ENCODE peak calls at places on chromosomes 7 and 10, in eight cellular contexts. W is activated T-cell treated with anti-CD3 and anti-CD28 coated beads, Interleukin-2, amount 50 U/mL, for 1 hour; E is activated naive CD8-positive, alpha-beta T cell treated with anti-CD3 and anti-CD28 coated beads, Interleukin-2, amount 50 U/mL, for 24 hours; N is T-helper 1 cell; G is iris pigment epithelial cell; Q is hypothalamus; A is spleen; D is NCI-H1092 treated with DMSO at 0.1 percent for 48 hours. M is an unnamed sample.

GRCh38 chr10:6543431-6544005 is 36.6 kb downstream of the PRKCQ start:
- DNase-seq in Q (no peak), A (no peak), W (peak), D (no peak), G (no peak), N (no peak), E (peak), M (no peak)

GRCh38 chr7:30924624-30925023 is 13.0 kb downstream of the AQP1 start:
- DNase-seq in A (peak), N (peak), W (no peak), D (no peak), G (no peak), E (no peak), Q (no peak), M (no peak)

GRCh38 chr7:45182856-45183710 is 25.5 kb downstream of the RAMP3 start:
- DNase-seq in N (no peak), W (no peak), E (no peak), A (peak), D (no peak), Q (no peak), G (no peak), M (peak)

GRCh38 chr10:115762029-115762428 is 511.0 kb downstream of the GFRA1 start:
- DNase-seq in W (no peak), Q (no peak), G (peak), A (no peak), N (no peak), E (no peak), D (no peak), M (no peak)

GRCh38 chr10:34299105-34299611 is 515.9 kb downstream of the PARD3 start:
- DNase-seq in W (no peak), N (no peak), G (peak), A (no peak), E (no peak), D (no peak), Q (peak), M (no peak)

GRCh38 chr10:97475936-97476594 is 22.2 kb downstream of the MMS19 start:
- DNase-seq in D (no peak), E (no peak), W (no peak), N (no peak), G (peak), Q (no peak), A (no peak), M (no peak)

GRCh38 chr10:114184276-114184675 is 5.1 kb downstream of the TDRD1 start:
- DNase-seq in N (no peak), Q (no peak), E (no peak), W (no peak), G (no peak), D (no peak), A (no peak), M (no peak)

GRCh38 chr7:122887198-122887597 is 938 bp upstream of the CADPS2 start:
- DNase-seq in G (peak), N (no peak), E (no peak), Q (peak), W (no peak), D (peak), A (peak), M (peak)

GRCh38 chr7:117621075-117621474 is 141.2 kb downstream of the CFTR start:
- DNase-seq in D (no peak), G (no peak), N (no peak), W (no peak), E (no peak), Q (no peak), A (no peak), M (no peak)

GRCh38 chr10:56116684-56117083 is 244.4 kb downstream of the ZWINT start:
- DNase-seq in W (no peak), E (no peak), D (no peak), G (no peak), Q (no peak), N (no peak), A (no peak), M (no peak)

GRCh38 chr7:12111461-12112405 is 99.4 kb upstream of the TMEM106B start:
- DNase-seq in A (peak), E (peak), Q (no peak), W (peak), D (peak), G (peak), N (peak), M (no peak)

GRCh38 chr10:97771055-97771811 is 566 bp downstream of the SFRP5 start:
- DNase-seq in W (no peak), N (no peak), E (no peak), A (no peak), Q (no peak), G (peak), D (peak), M (peak)

GRCh38 chr10:35378547-35379210 is 42.4 kb downstream of the CCNY start:
- DNase-seq in W (no peak), N (no peak), D (no peak), Q (no peak), G (peak), A (no peak), E (no peak), M (no peak)

GRCh38 chr10:127148933-127149220 is 47.5 kb downstream of the INSYN2A start:
- DNase-seq in W (no peak), E (no peak), N (no peak), A (no peak), D (no peak), Q (no peak), G (peak), M (no peak)

GRCh38 chr10:3538850-3539531 is 246.0 kb downstream of the KLF6 start:
- DNase-seq in A (no peak), W (no peak), N (no peak), E (no peak), G (peak), D (no peak), Q (no peak), M (no peak)

GRCh38 chr7:936131-937054 is 18.1 kb downstream of the ADAP1 start:
- DNase-seq in A (peak), N (no peak), E (peak), D (no peak), G (peak), W (no peak), Q (no peak), M (no peak)

GRCh38 chr7:73738220-73738611 is 386 bp downstream of the ABHD11 start:
- DNase-seq in D (peak), G (peak), Q (no peak), N (peak), A (no peak), W (peak), E (peak), M (peak)

GRCh38 chr7:134016223-134016941 is 110.8 kb upstream of the LRGUK start:
- DNase-seq in A (no peak), W (no peak), G (peak), E (no peak), N (no peak), Q (no peak), D (peak), M (peak)

GRCh38 chr10:47104101-47104707 is 193.0 kb downstream of the PTPN20 start:
- DNase-seq in N (no peak), A (no peak), E (no peak), W (no peak), Q (no peak), G (peak), D (no peak), M (no peak)

GRCh38 chr10:129063877-129064276 is 403.2 kb upstream of the MGMT start:
- DNase-seq in A (peak), E (no peak), D (no peak), W (no peak), Q (no peak), N (no peak), G (no peak), M (no peak)

GRCh38 chr7:155996718-155997059 is 184.4 kb upstream of the SHH start:
- DNase-seq in Q (no peak), N (no peak), A (no peak), W (no peak), G (no peak), D (no peak), E (no peak), M (no peak)